ENCODE peak calls at places on chromosomes 6 and 20, in ten cellular contexts. J is T1000, U is neural crest cell, K is occipital lobe, O is A549, Z is psoas muscle, B is T-cell, X is posterior cingulate gyrus, N is H54, V is skeletal muscle cell. E is an unnamed sample.

GRCh38 chr20:64048402-64049044 is 916 bp downstream of the SOX18 start:
- DNase-seq in J (no peak), K (no peak), N (no peak), X (no peak), V (no peak), O (no peak), Z (no peak), B (no peak), U (no peak), E (no peak)

GRCh38 chr20:6558361-6558760 is 209.1 kb upstream of the BMP2 start:
- DNase-seq in Z (no peak), B (no peak), K (no peak), V (no peak), U (no peak), J (no peak), O (no peak), X (no peak), N (no peak), E (no peak)

GRCh38 chr6:87102296-87102695 is 7.4 kb upstream of the CGA start:
- DNase-seq in O (no peak), Z (no peak), V (no peak), B (no peak), X (no peak), K (no peak), U (no peak), N (no peak), J (no peak), E (no peak)

GRCh38 chr20:38764563-38765355 is 16.5 kb downstream of the ACTR5 start:
- DNase-seq in V (peak), N (peak), K (peak), X (peak), B (no peak), Z (no peak), J (peak), U (no peak), O (peak), E (no peak)

GRCh38 chr6:29999426-29999825 is 57.1 kb downstream of the HLA-A start:
- DNase-seq in U (no peak), V (no peak), O (no peak), X (no peak), J (no peak), B (no peak), N (no peak), Z (no peak), K (no peak), E (no peak)

GRCh38 chr20:21291026-21291425 is 12.1 kb upstream of the XRN2 start:
- DNase-seq in U (no peak), N (peak), J (no peak), X (no peak), B (no peak), Z (no peak), O (no peak), K (no peak), V (no peak), E (no peak)

GRCh38 chr6:14910692-14911547 is 334.9 kb upstream of the JARID2 start:
- DNase-seq in J (no peak), N (no peak), X (no peak), U (no peak), Z (no peak), K (no peak), V (no peak), O (no peak), B (no peak), E (peak)

GRCh38 chr6:30264731-30265130 is 51.5 kb upstream of the TRIM26 start:
- DNase-seq in O (no peak), U (no peak), J (no peak), N (no peak), Z (no peak), X (no peak), B (no peak), V (no peak), K (no peak), E (no peak)

GRCh38 chr6:80638222-80639055 is 532.0 kb downstream of the BCKDHB start:
- DNase-seq in J (peak), B (no peak), O (peak), Z (no peak), U (peak), X (no peak), V (peak), K (no peak), N (peak), E (peak)

GRCh38 chr6:122903266-122903915 is 92.6 kb upstream of the CLVS2 start:
- DNase-seq in U (no peak), N (no peak), J (no peak), Z (no peak), O (no peak), K (no peak), X (no peak), V (no peak), B (no peak), E (no peak)

GRCh38 chr20:50642288-50642803 is 49.0 kb downstream of the RIPOR3 start:
- DNase-seq in O (peak), U (no peak), V (no peak), X (no peak), B (no peak), J (peak), K (no peak), Z (no peak), N (no peak), E (no peak)

GRCh38 chr6:29647927-29648642 is 8.8 kb upstream of the MOG start:
- DNase-seq in B (no peak), K (no peak), J (no peak), V (peak), X (no peak), N (no peak), Z (no peak), U (no peak), O (peak), E (no peak)

GRCh38 chr6:170192905-170193304 is 98.0 kb downstream of the DLL1 start:
- DNase-seq in Z (no peak), K (no peak), O (no peak), N (no peak), X (no peak), B (no peak), U (no peak), V (no peak), J (no peak), E (no peak)

GRCh38 chr6:14068133-14068532 is 49.4 kb upstream of the CD83 start:
- DNase-seq in V (peak), Z (no peak), X (no peak), B (no peak), O (no peak), U (no peak), K (no peak), N (peak), J (peak), E (no peak)

GRCh38 chr6:147441751-147442150 is 66.7 kb upstream of the SAMD5 start:
- DNase-seq in Z (no peak), K (no peak), N (no peak), B (no peak), J (no peak), U (no peak), X (no peak), O (no peak), V (no peak), E (no peak)

GRCh38 chr20:36969478-36970186 is 18.1 kb upstream of the SAMHD1 start:
- DNase-seq in U (peak), B (no peak), X (no peak), V (no peak), J (no peak), K (no peak), O (no peak), Z (no peak), N (no peak), E (no peak)

GRCh38 chr6:121688974-121689373 is 253.5 kb downstream of the GJA1 start:
- DNase-seq in U (no peak), B (no peak), K (no peak), Z (no peak), X (no peak), N (no peak), J (no peak), V (no peak), O (no peak), E (no peak)

GRCh38 chr6:33622456-33623431 is 1.6 kb downstream of the ITPR3 start:
- DNase-seq in U (no peak), X (no peak), J (no peak), N (no peak), K (no peak), Z (peak), O (no peak), V (no peak), B (no peak), E (peak)

GRCh38 chr6:148578489-148578814 is 168.4 kb upstream of the UST start:
- DNase-seq in K (no peak), O (no peak), X (no peak), U (no peak), N (no peak), V (no peak), Z (no peak), B (no peak), J (no peak), E (no peak)

GRCh38 chr6:128335963-128336362 is 184.4 kb downstream of the PTPRK start:
- DNase-seq in N (no peak), X (no peak), O (no peak), U (no peak), V (no peak), Z (no peak), J (no peak), K (no peak), B (no peak), E (no peak)

GRCh38 chr6:166313255-166314070 is 5.3 kb upstream of the PRR18 start:
- DNase-seq in K (peak), X (no peak), O (peak), N (peak), Z (no peak), U (peak), J (no peak), B (no peak), V (no peak), E (no peak)

GRCh38 chr20:23350855-23351838 is 556 bp downstream of the NXT1 start:
- DNase-seq in X (peak), V (no peak), U (peak), N (no peak), Z (peak), J (no peak), B (peak), O (peak), K (no peak), E (peak)